ENCODE peak calls at places on chromosomes 5 and 9, in ten cellular contexts. F, N, R, Z, U, E, I, B, T and S are unnamed samples.

GRCh38 chr5:92687793-92688467 is 893.1 kb downstream of the NR2F1-AS1 start:
- DNase-seq in F (no peak), N (peak; percentile 96), R (no peak), Z (peak; percentile 53), U (peak; percentile 70), E (no peak), I (peak; percentile 52), B (no peak), T (peak; percentile 77), S (no peak)

GRCh38 chr5:36683821-36684434 is 77.5 kb downstream of the SLC1A3 start:
- DNase-seq in F (no peak), N (no peak), R (no peak), Z (no peak), U (no peak), E (no peak), I (peak; percentile 53), B (no peak), T (peak; percentile 57), S (no peak)

GRCh38 chr5:62603934-62604333 is 25.3 kb downstream of the LRRC70 start:
- DNase-seq in F (no peak), N (no peak), R (no peak), Z (no peak), U (no peak), E (no peak), I (no peak), B (no peak), T (no peak), S (no peak)

GRCh38 chr5:40333459-40334241 is 346.1 kb upstream of the PTGER4 start:
- DNase-seq in F (no peak), N (peak; percentile 50), R (no peak), Z (peak; percentile 56), U (peak; percentile 88), E (no peak), I (peak; percentile 11), B (peak; percentile 32), T (no peak), S (no peak)

GRCh38 chr9:81028504-81028903 is 660.8 kb downstream of the TLE1 start:
- DNase-seq in F (no peak), N (peak; percentile 96), R (no peak), Z (peak; percentile 89), U (peak; percentile 96), E (no peak), I (peak; percentile 67), B (no peak), T (no peak), S (no peak)

GRCh38 chr5:1564182-1564748 is 40.5 kb upstream of the LPCAT1 start:
- DNase-seq in F (no peak), N (peak; percentile 31), R (no peak), Z (peak; percentile 67), U (peak; percentile 86), E (no peak), I (peak; percentile 63), B (no peak), T (no peak), S (no peak)

GRCh38 chr9:135015986-135016640 is 71.4 kb upstream of the OLFM1 start:
- DNase-seq in F (no peak), N (no peak), R (no peak), Z (no peak), U (no peak), E (no peak), I (no peak), B (no peak), T (no peak), S (no peak)

GRCh38 chr9:134964271-134964670 is 46.6 kb upstream of the FCN1 start:
- DNase-seq in F (no peak), N (no peak), R (no peak), Z (no peak), U (no peak), E (no peak), I (no peak), B (no peak), T (no peak), S (no peak)

GRCh38 chr5:106399381-106399780 is 1271.4 kb downstream of the EFNA5 start:
- DNase-seq in F (no peak), N (peak; percentile 87), R (no peak), Z (peak; percentile 66), U (peak; percentile 64), E (no peak), I (no peak), B (no peak), T (no peak), S (no peak)